ENCODE peak calls at places on chromosomes 16 and 17, in seven cellular contexts. G is WERI-Rb-1, N is stomach, E is body of pancreas, C is WTC11, O is psoas muscle, L is BE2C. H is an unnamed sample.
A peak's percentile ranks its signal among the peaks of the same experiment; 100 is the strongest.

GRCh38 chr16:89096768-89097527 is 3.3 kb downstream of the ACSF3 start:
- DNase-seq in N (no peak), C (no peak), E (no peak), G (no peak), L (no peak), O (no peak), H (no peak)

GRCh38 chr16:35559911-35560636 is 2100.7 kb downstream of the TP53TG3F start:
- DNase-seq in O (no peak), N (no peak), C (no peak), E (no peak), L (no peak), G (no peak), H (no peak)

GRCh38 chr17:70848785-70849184 is 679.5 kb downstream of the KCNJ2 start:
- DNase-seq in N (no peak), O (no peak), E (no peak), G (no peak), L (no peak), C (no peak), H (no peak)

GRCh38 chr16:72214821-72215220 is 42.9 kb upstream of the PMFBP1 start:
- DNase-seq in C (no peak), G (no peak), O (no peak), E (no peak), N (no peak), L (no peak), H (no peak)

GRCh38 chr17:34412965-34413441 is 50.0 kb upstream of the CCL1 start:
- DNase-seq in E (no peak), C (no peak), O (no peak), L (no peak), N (no peak), G (no peak), H (no peak)

GRCh38 chr17:16516594-16517018 is 24.6 kb upstream of the LRRC75A start:
- DNase-seq in N (no peak), L (peak; percentile 8), G (no peak), E (no peak), C (no peak), O (no peak), H (peak; percentile 22)

GRCh38 chr17:62109378-62109902 is 44.4 kb upstream of the MED13 start:
- DNase-seq in O (no peak), C (peak; percentile 85), G (peak; percentile 91), L (peak; percentile 87), N (peak; percentile 86), E (peak; percentile 87), H (peak; percentile 76)

GRCh38 chr16:82835487-82836160 is 208.9 kb downstream of the CDH13 start:
- DNase-seq in O (no peak), L (no peak), G (no peak), E (no peak), C (no peak), N (no peak), H (no peak)

GRCh38 chr16:34802396-34802795 is 1343.0 kb downstream of the TP53TG3F start:
- DNase-seq in L (peak; percentile 3), N (no peak), C (no peak), O (no peak), E (no peak), G (no peak), H (no peak)

GRCh38 chr16:3878610-3879009 is 1.9 kb downstream of the CREBBP start:
- DNase-seq in O (no peak), G (no peak), E (no peak), C (no peak), N (no peak), L (no peak), H (no peak)

GRCh38 chr16:3879258-3879886 is 1.1 kb downstream of the CREBBP start:
- DNase-seq in O (peak; percentile 71), N (peak; percentile 27), L (peak; percentile 33), E (peak; percentile 40), G (peak; percentile 13), C (no peak), H (peak; percentile 50)

GRCh38 chr16:3881499-3881995 is 1.0 kb upstream of the CREBBP start:
- DNase-seq in E (peak; percentile 19), L (no peak), O (no peak), C (peak; percentile 46), N (no peak), G (no peak), H (no peak)

GRCh38 chr16:3880623-3881498 is at the start of gene CREBBP:
- DNase-seq in L (peak; percentile 90), G (peak; percentile 78), O (peak; percentile 92), C (peak; percentile 82), E (peak; percentile 92), N (peak; percentile 91), H (peak; percentile 91)

GRCh38 chr16:3879887-3880564 is 487 bp downstream of the CREBBP start:
- DNase-seq in E (peak; percentile 85), N (peak; percentile 79), G (peak; percentile 68), O (peak; percentile 91), L (peak; percentile 87), C (peak; percentile 59), H (peak; percentile 82)
- TF ChIP-seq CTCF in E (no peak), N (no peak), G (peak; percentile 9), O (peak; percentile 22), L (no peak), C (no peak), H (no peak)

DNA sequence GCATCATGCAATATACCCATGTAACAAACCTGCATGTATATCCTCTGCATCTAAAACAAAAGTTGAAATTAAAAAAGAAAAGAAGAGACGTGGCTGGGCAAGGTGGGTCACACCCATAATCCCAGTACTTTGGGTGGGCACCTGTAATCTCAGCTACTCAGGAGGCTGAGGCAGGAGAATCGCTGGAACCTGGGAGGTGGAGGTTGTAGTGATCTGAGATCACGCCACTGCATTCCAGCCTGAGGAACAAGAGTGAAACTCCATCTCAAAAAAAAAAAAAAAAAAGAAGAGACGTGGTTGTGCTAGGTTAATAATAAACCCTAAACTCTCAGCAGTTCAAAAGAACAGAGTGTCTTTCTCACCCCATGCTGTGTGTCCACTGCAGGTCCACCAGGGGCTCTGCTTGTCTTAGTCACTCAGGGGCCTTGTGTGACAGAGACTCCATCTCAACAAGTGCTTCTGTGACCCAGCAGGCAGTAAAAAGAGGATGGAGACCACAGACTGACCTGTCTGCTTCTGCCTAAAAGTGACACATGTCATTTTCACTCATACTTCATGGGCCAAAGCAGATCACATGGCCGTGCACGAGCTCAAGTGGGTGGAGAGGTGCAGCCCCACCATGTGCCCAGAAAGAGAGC is 22.3 kb upstream of the N4BP1 start:
- DNase-seq in G (no peak), C (no peak), O (no peak), N (peak; percentile 17), L (no peak), E (no peak), H (no peak)
- TF ChIP-seq CTCF in G (no peak), C (no peak), O (no peak), N (no peak), L (no peak), E (no peak), H (no peak)

GRCh38 chr16:2783581-2784375 is 3.6 kb downstream of the PRSS33 start:
- DNase-seq in C (peak; percentile 10), L (no peak), O (no peak), E (no peak), N (no peak), G (no peak), H (no peak)
- TF ChIP-seq CTCF in C (no peak), L (no peak), O (no peak), E (no peak), N (no peak), G (no peak), H (no peak)

GRCh38 chr17:15408803-15409202 is 58.6 kb downstream of the CDRT4 start:
- DNase-seq in C (no peak), G (no peak), N (no peak), E (no peak), L (no peak), O (no peak), H (no peak)
- TF ChIP-seq CTCF in C (no peak), G (no peak), N (no peak), E (no peak), L (no peak), O (no peak), H (no peak)

DNA sequence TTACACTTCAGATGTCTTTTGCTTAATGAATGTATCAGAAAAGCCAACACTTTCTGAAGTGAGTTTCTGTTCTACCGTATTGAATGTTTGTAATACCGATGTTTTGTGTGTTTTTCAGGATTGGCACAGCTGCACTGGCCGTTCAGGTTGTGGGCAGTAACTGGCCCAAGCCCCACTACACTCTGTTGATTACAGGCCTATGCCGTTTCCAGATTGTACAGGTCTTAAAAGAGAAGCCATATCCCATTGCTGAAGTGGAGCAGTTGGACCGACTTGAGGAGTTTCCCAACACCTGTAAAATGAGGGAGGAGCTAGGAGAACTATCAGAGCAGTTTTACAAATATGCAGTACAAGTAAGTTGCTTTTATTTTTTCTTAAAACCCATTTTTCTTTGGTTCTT is 4.7 kb upstream of the ABCC11 start:
- DNase-seq in N (no peak), C (no peak), G (no peak), O (no peak), E (peak; percentile 24), L (no peak), H (no peak)
- TF ChIP-seq CTCF in N (no peak), C (no peak), G (no peak), O (no peak), E (no peak), L (no peak), H (no peak)

DNA sequence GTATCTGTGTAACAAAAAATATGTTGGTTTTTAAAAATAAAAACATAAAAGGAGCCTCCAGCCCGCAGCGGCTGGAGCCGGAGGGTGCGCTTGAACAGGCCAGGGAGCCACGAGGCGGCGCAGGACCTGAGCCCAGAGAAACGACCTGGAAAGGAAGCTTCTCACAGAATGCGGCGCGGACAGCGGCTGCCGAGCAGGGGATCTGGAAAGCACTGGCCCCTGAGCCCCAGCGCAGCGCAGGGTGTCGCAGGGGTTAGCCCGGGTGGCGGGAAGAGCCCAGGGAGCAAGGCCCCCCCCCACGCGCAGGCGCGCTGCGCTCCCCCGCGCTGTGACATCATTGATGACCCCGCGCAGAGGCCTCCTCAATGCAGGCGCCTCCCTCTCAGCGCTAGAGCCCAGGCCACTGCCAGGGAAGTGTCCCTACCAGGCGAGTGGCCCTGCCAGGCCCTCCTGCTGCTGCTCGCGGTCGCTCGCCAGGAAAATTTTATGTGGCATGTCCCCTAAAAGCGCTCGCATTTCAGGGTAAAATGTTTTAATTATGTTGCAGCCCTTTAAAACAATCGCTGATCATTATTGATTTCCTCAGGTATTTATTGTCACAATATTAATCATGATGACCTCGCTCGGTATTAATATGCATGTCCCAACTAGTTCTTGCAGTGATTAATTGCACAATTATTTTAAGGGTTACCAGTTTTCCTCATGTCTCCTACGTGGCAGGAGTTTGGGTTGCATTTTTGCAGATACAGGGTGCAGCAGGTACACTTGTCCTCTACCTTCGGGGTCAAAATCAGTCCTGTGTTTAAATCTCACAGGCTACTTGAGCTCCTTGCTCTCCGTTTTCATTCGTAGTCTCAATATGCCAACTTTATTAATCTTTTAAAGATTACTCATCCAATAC is 134.2 kb downstream of the USP22 start:
- DNase-seq in E (peak; percentile 95), O (peak; percentile 95), N (peak; percentile 84), C (peak; percentile 92), L (peak; percentile 82), G (peak; percentile 91), H (peak; percentile 89)
- TF ChIP-seq CTCF in E (peak; percentile 62), O (peak; percentile 66), N (peak; percentile 41), C (no peak), L (peak; percentile 47), G (peak; percentile 48), H (peak; percentile 35)

H was measured in glutamatergic neuron.